ENCODE peak calls at places on chromosomes 7 and 10, in nine cellular contexts. U, E, S, M, Y, I, R, Z and L are unnamed samples.

GRCh38 chr10:47031953-47032465 is 120.8 kb downstream of the PTPN20 start:
- DNase-seq in U (no peak), E (no peak), S (no peak), M (peak), Y (no peak), I (no peak), R (no peak), Z (peak), L (peak)

GRCh38 chr7:42170724-42171123 is 66.3 kb downstream of the GLI3 start:
- DNase-seq in U (peak), E (no peak), S (no peak), M (peak), Y (peak), I (no peak), R (no peak), Z (peak), L (no peak)

GRCh38 chr10:118827466-118828155 is 72.8 kb upstream of the CACUL1 start:
- DNase-seq in U (no peak), E (no peak), S (no peak), M (no peak), Y (no peak), I (no peak), R (no peak), Z (no peak), L (peak)

GRCh38 chr7:139124084-139124914 is 14.8 kb upstream of the ZC3HAV1 start:
- DNase-seq in U (no peak), E (no peak), S (no peak), M (no peak), Y (no peak), I (no peak), R (no peak), Z (no peak), L (no peak)

GRCh38 chr10:88120599-88121333 is 257.3 kb downstream of the PTEN start:
- DNase-seq in U (no peak), E (no peak), S (no peak), M (no peak), Y (no peak), I (no peak), R (no peak), Z (no peak), L (no peak)

GRCh38 chr10:75102830-75103673 is 8.4 kb upstream of the SAMD8 start:
- DNase-seq in U (no peak), E (no peak), S (no peak), M (no peak), Y (no peak), I (no peak), R (no peak), Z (no peak), L (no peak)

GRCh38 chr7:131555565-131556054 is 818 bp downstream of the PODXL start:
- DNase-seq in U (peak), E (no peak), S (no peak), M (no peak), Y (no peak), I (no peak), R (no peak), Z (peak), L (no peak)

GRCh38 chr10:61750943-61751471 is 88.3 kb downstream of the CABCOCO1 start:
- DNase-seq in U (peak), E (peak), S (peak), M (peak), Y (no peak), I (peak), R (peak), Z (peak), L (peak)

GRCh38 chr7:154975984-154976383 is 26.9 kb downstream of the PAXIP1 start:
- DNase-seq in U (no peak), E (no peak), S (no peak), M (no peak), Y (no peak), I (no peak), R (no peak), Z (no peak), L (no peak)